ENCODE peak calls at places on chromosome 3, in five cellular contexts. L is nephron progenitor cell; X is GM12891; J is CD8-positive, alpha-beta T cell; M is GM19239. V is an unnamed sample.

GRCh38 chr3:132255041-132255745 is 62.0 kb upstream of the ACP3 start:
- DNase-seq in L (no peak), X (no peak), J (no peak), M (no peak), V (no peak)

GRCh38 chr3:81041331-81041730 is 720.1 kb downstream of the GBE1 start:
- DNase-seq in L (no peak), X (no peak), J (no peak), M (no peak), V (no peak)

GRCh38 chr3:161415506-161416231 is 44.4 kb upstream of the SPTSSB start:
- DNase-seq in L (no peak), X (no peak), J (no peak), M (no peak), V (no peak)

GRCh38 chr3:10631224-10631623 is 125.8 kb upstream of the ATP2B2 start:
- DNase-seq in L (no peak), X (no peak), J (no peak), M (no peak), V (no peak)

GRCh38 chr3:16130066-16130465 is 44.4 kb upstream of the GALNT15 start:
- DNase-seq in L (no peak), X (no peak), J (no peak), M (no peak), V (no peak)

GRCh38 chr3:100277255-100277800 is 16.5 kb downstream of the TBC1D23 start:
- DNase-seq in L (no peak), X (no peak), J (no peak), M (no peak), V (no peak)

GRCh38 chr3:148759425-148759824 is 61.7 kb downstream of the AGTR1 start:
- DNase-seq in L (no peak), X (no peak), J (no peak), M (no peak), V (no peak)

GRCh38 chr3:10344147-10344943 is 23.4 kb upstream of the SEC13 start:
- DNase-seq in L (peak), X (peak), J (peak), M (peak), V (peak)

GRCh38 chr3:128215800-128216495 is 62.7 kb downstream of the EEFSEC start:
- DNase-seq in L (no peak), X (no peak), J (no peak), M (no peak), V (no peak)

GRCh38 chr3:196292281-196292923 is 4.9 kb upstream of the PCYT1A start:
- DNase-seq in L (no peak), X (peak), J (no peak), M (no peak), V (peak)

GRCh38 chr3:104947946-104948345 is 418.8 kb upstream of the ALCAM start:
- DNase-seq in L (no peak), X (no peak), J (no peak), M (no peak), V (no peak)

GRCh38 chr3:155232605-155233004 is 60.9 kb downstream of the STRIT1 start:
- DNase-seq in L (no peak), X (no peak), J (no peak), M (no peak), V (no peak)

GRCh38 chr3:139388961-139389551 is 391 bp downstream of the COPB2 start:
- DNase-seq in L (no peak), X (no peak), J (peak), M (no peak), V (no peak)

GRCh38 chr3:11188231-11188630 is 33.9 kb downstream of the HRH1 start:
- DNase-seq in L (no peak), X (no peak), J (no peak), M (no peak), V (no peak)

GRCh38 chr3:33993631-33994030 is 195.2 kb downstream of the PDCD6IP start:
- DNase-seq in L (no peak), X (no peak), J (no peak), M (no peak), V (no peak)

GRCh38 chr3:140521751-140522445 is 156.0 kb upstream of the TRIM42 start:
- DNase-seq in L (no peak), X (no peak), J (no peak), M (no peak), V (no peak)

GRCh38 chr3:117818592-117818991 is 1109.0 kb downstream of the TUSC7 start:
- DNase-seq in L (no peak), X (no peak), J (no peak), M (no peak), V (no peak)

GRCh38 chr3:168989396-168989795 is 674.1 kb downstream of the MECOM start:
- DNase-seq in L (no peak), X (no peak), J (no peak), M (no peak), V (no peak)

GRCh38 chr3:128555881-128556280 is 62.9 kb upstream of the GATA2 start:
- DNase-seq in L (no peak), X (no peak), J (no peak), M (no peak), V (no peak)

GRCh38 chr3:58837863-58838255 is 171.3 kb upstream of the FAM3D start:
- DNase-seq in L (no peak), X (no peak), J (no peak), M (no peak), V (no peak)

GRCh38 chr3:172777901-172778300 is 27.4 kb downstream of the ECT2 start:
- DNase-seq in L (no peak), X (no peak), J (no peak), M (no peak), V (no peak)

GRCh38 chr3:182435860-182436259 is 357.4 kb upstream of the ATP11B start:
- DNase-seq in L (no peak), X (no peak), J (no peak), M (no peak), V (no peak)

GRCh38 chr3:134423153-134423552 is 48.9 kb upstream of the AMOTL2 start:
- DNase-seq in L (peak), X (no peak), J (no peak), M (no peak), V (no peak)

GRCh38 chr3:22156868-22157267 is 405.9 kb upstream of the ZNF385D start:
- DNase-seq in L (no peak), X (no peak), J (no peak), M (no peak), V (no peak)

GRCh38 chr3:115330406-115330805 is 183.3 kb upstream of the ZBTB20 start:
- DNase-seq in L (no peak), X (no peak), J (no peak), M (no peak), V (no peak)

GRCh38 chr3:186320862-186321568 is 41.0 kb downstream of the DGKG start:
- DNase-seq in L (no peak), X (no peak), J (no peak), M (no peak), V (no peak)

GRCh38 chr3:177611781-177612389 is 414.6 kb upstream of the TBL1XR1 start:
- DNase-seq in L (no peak), X (no peak), J (no peak), M (no peak), V (no peak)

GRCh38 chr3:187406927-187407326 is 38.7 kb downstream of the RTP4 start:
- DNase-seq in L (no peak), X (no peak), J (no peak), M (no peak), V (no peak)

GRCh38 chr3:172562881-172563835 is 39.9 kb upstream of the TNFSF10 start:
- DNase-seq in L (no peak), X (no peak), J (no peak), M (no peak), V (no peak)

GRCh38 chr3:158261371-158261991 is 151.6 kb downstream of the RSRC1 start:
- DNase-seq in L (no peak), X (no peak), J (no peak), M (no peak), V (no peak)

GRCh38 chr3:156479574-156479973 is 75.3 kb downstream of the SSR3 start:
- DNase-seq in L (no peak), X (no peak), J (no peak), M (no peak), V (no peak)

GRCh38 chr3:158337007-158337608 is 227.2 kb downstream of the RSRC1 start:
- DNase-seq in L (no peak), X (no peak), J (no peak), M (no peak), V (no peak)

GRCh38 chr3:184562146-184562861 is 719 bp downstream of the EPHB3 start:
- DNase-seq in L (peak), X (no peak), J (no peak), M (no peak), V (no peak)

GRCh38 chr3:50237133-50237651 is 1.2 kb downstream of the GNAI2 start:
- DNase-seq in L (peak), X (no peak), J (no peak), M (no peak), V (no peak)

GRCh38 chr3:185024406-185024805 is 128.5 kb downstream of the C3orf70 start:
- DNase-seq in L (no peak), X (no peak), J (no peak), M (no peak), V (no peak)

GRCh38 chr3:120795017-120795648 is 52.6 kb downstream of the GTF2E1 start:
- DNase-seq in L (peak), X (no peak), J (peak), M (peak), V (peak)